ENCODE peak calls at places on chromosomes 12 and 14, in seven cellular contexts. R is K562; G is transverse colon; M is aorta; B is neuronal stem cell; Z is CD8-positive, alpha-beta T cell; T is tibial artery. O is an unnamed sample.

GRCh38 chr14:58469309-58469708 is 41.8 kb downstream of the KIAA0586 start:
- DNase-seq in M (no peak), T (no peak), G (no peak), R (no peak), B (no peak), Z (no peak), O (no peak)

GRCh38 chr14:77965919-77966435 is 166.1 kb downstream of the ADCK1 start:
- DNase-seq in B (no peak), G (no peak), M (no peak), Z (no peak), T (no peak), R (peak), O (no peak)

GRCh38 chr14:36579001-36579555 is 3.3 kb downstream of the NKX2-8 start:
- DNase-seq in Z (no peak), R (no peak), B (no peak), M (no peak), G (no peak), T (no peak), O (no peak)

GRCh38 chr14:68690106-68690960 is 102.5 kb downstream of the ZFP36L1 start:
- DNase-seq in R (no peak), G (no peak), B (no peak), M (peak), T (peak), Z (no peak), O (peak)

GRCh38 chr12:16189849-16190248 is 87.6 kb downstream of the SLC15A5 start:
- DNase-seq in T (no peak), R (peak), Z (no peak), M (no peak), B (no peak), G (no peak), O (no peak)

GRCh38 chr12:112524676-112525425 is 106.1 kb downstream of the PTPN11 start:
- DNase-seq in R (no peak), B (no peak), M (no peak), Z (no peak), G (no peak), T (no peak), O (no peak)

GRCh38 chr12:25301798-25302197 is 51.1 kb upstream of the KRAS start:
- DNase-seq in M (no peak), T (no peak), Z (no peak), G (no peak), B (no peak), R (no peak), O (no peak)

GRCh38 chr14:60862283-60862682 is 118.6 kb downstream of the TRMT5 start:
- DNase-seq in T (peak), M (no peak), R (no peak), B (no peak), Z (no peak), G (peak), O (peak)

GRCh38 chr14:73786942-73787759 is 64.5 kb upstream of the PTGR2 start:
- DNase-seq in B (no peak), Z (peak), T (peak), R (peak), M (peak), G (peak), O (peak)

GRCh38 chr12:108752387-108752786 is 21.1 kb upstream of the CORO1C start:
- DNase-seq in T (no peak), M (no peak), R (no peak), B (no peak), G (no peak), Z (no peak), O (peak)

DNA sequence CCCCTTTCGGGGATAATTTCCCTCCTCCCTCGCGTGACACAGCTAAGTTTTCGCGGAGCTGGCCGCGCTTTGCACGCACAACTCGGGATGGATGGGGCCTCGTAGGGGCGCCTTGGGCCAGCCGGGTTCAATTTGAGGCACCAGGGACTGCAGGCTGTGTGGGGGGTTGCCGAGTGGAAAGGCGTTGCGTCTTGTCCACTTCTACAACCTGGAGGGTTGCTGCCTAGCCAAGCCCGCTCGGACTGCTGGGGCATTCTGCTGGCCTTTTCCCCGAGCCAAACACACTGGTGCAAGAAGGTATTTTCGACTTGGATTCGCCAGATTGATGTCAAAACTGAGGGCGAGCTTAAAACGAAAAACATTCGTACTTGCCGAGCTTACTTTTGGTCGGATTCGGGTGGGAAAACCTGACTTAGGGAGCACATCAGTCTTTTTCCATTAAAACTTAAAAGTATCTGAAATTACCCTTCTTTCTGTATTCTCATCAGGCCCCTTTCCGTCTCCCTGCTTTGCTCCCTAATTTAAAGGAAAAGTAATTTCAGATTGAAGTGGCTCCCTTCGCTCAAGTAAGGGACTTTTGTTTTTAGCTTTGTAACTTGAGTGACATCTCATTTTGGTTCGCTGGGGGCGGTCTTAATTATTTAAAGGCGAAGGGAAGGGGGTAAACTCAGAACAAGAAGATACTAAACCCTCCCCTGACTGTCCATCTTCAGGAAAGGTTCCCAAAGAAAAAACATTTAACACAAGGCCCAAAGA is 14.3 kb downstream of the TBX3 start:
- DNase-seq in G (no peak), B (peak), M (no peak), T (no peak), Z (no peak), R (no peak), O (peak)
- H3K4me3 ChIP-seq in G (no peak), B (no peak), M (no peak), T (no peak), Z (no peak), R (no peak), O (peak)

GRCh38 chr14:37901978-37902377 is 305.7 kb upstream of the SSTR1 start:
- DNase-seq in T (peak), Z (no peak), G (no peak), M (peak), B (no peak), R (no peak), O (no peak)
- H3K27ac ChIP-seq in T (no peak), Z (no peak), G (no peak), M (no peak), B (no peak), R (no peak), O (no peak)

GRCh38 chr14:96781371-96781770 is 15.8 kb upstream of the VRK1 start:
- DNase-seq in T (no peak), M (no peak), G (no peak), B (no peak), Z (no peak), R (no peak), O (no peak)

GRCh38 chr14:96782436-96782835 is 14.7 kb upstream of the VRK1 start:
- DNase-seq in M (no peak), B (no peak), G (no peak), T (no peak), R (no peak), Z (no peak), O (no peak)

DNA sequence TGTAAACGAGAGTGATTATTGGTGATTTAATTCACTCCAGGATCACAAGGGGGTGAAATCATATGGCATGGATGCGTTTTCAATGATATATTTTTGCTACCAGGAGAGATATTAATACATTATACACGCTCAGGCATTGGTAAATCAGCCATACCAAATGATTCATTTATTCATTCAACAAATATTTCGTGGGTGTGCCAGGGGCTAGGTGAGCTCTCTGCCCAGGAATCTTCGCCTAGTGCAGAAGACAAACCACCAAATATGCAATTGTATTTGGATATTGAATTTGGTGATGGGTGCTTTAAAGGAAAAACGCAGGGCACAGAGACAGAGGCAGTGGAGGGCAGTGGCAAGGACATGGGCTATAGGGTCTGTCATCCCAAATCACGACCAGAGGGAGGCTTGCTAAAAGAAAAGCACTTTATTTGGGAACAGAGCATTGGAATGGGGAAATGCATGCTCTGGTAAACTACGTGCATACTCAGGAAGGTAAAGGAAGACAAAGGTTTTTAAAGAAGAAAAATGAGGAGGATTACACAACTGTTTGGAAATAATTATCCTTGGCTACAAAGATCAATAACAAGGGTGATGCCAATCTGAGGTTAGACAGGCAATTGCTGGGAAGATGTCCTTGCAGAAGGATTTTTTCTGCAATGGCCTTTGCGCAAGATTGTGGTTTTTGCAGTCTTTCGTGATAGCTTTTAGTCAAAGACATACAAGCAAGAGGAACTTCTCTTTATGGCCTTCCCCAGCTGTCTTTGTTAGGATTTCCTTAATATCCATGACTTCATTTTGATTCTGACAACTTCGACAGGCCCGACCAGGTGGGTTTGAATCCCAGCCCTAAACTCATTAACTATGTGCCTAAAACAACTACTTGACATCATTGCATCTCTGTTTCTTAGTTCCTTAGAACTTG is 13.6 kb upstream of the VRK1 start:
- DNase-seq in R (no peak), G (no peak), B (no peak), M (no peak), Z (no peak), T (no peak), O (no peak)
- H3K4me3 ChIP-seq in R (no peak), G (no peak), B (no peak), M (no peak), Z (no peak), T (no peak), O (no peak)

DNA sequence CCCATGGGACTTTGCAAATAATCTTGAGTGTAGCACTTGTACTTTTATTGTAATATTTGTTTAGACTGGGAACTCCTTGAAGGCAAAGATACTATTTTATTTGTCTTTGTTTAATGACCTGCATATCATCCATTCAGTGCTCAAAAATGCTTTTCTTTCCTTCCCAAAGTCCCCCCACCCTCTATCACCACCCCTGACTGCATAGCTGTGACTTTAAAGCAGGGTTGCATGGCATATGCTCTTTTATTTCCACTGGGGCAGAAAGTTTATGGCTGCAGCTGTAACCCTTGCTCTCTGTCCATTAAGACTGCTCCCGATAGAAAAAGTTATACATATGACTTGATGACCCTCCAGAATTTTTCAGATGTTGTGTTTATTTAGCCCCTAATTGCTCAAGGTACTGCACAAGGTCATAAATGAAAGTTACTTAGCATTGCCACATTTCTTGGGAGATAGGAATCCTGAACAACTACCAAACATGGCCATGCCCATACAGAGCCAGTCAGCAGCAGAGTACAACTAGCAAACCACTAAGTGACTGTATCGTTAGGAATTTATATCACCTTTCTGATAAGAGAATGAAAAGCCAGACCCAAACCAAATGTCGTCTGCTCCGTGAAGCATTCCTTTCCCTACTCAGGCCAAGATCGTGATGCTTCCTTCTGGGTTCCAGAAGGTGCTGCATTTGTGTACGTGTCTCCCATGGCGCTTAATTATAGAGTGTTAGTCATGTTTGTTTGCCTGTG is 114.3 kb downstream of the DIP2B start:
- DNase-seq in B (no peak), G (peak), T (no peak), R (no peak), M (no peak), Z (no peak), O (no peak)
- H3K27ac ChIP-seq in B (no peak), G (peak), T (no peak), R (no peak), M (no peak), Z (no peak), O (no peak)

GRCh38 chr12:111033281-111034147 is 113.1 kb upstream of the MYL2 start:
- DNase-seq in Z (no peak), T (no peak), R (no peak), B (peak), G (no peak), M (no peak), O (no peak)
- H3K4me3 ChIP-seq in Z (peak), T (peak), R (no peak), B (peak), G (no peak), M (no peak), O (no peak)

DNA sequence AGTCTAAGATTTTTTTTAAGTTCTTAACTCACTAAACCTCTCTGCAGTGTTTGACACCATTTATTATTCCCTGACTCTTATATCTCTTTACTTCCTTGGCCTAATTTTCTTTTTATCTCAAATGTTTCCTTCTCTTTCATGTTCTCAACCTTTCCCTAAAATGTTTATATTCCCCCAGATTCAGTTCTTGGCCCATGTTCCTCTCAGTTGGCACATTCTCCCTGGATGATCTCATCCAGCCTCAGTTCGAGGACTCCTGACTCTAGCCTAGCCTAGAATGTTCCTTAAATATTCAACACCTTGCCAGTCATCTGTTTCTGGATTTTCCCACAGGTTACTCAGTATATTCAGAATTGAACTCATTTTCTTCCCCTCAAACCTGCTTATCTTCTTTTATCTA is 81.3 kb downstream of the SCN8A start:
- DNase-seq in T (no peak), R (no peak), M (no peak), Z (no peak), B (no peak), G (no peak), O (no peak)
- H3K27ac ChIP-seq in T (no peak), R (no peak), M (no peak), Z (no peak), B (no peak), G (no peak), O (no peak)

GRCh38 chr12:102010265-102010994 is 51.4 kb downstream of the WASHC3 start:
- DNase-seq in B (no peak), M (no peak), T (no peak), Z (no peak), R (no peak), G (peak), O (no peak)

GRCh38 chr12:102008615-102009126 is 53.1 kb downstream of the WASHC3 start:
- DNase-seq in B (no peak), M (no peak), G (no peak), Z (no peak), R (no peak), T (no peak), O (no peak)

GRCh38 chr12:102009796-102010195 is 52.0 kb downstream of the WASHC3 start:
- DNase-seq in M (no peak), T (no peak), G (no peak), B (no peak), R (no peak), Z (no peak), O (no peak)

DNA sequence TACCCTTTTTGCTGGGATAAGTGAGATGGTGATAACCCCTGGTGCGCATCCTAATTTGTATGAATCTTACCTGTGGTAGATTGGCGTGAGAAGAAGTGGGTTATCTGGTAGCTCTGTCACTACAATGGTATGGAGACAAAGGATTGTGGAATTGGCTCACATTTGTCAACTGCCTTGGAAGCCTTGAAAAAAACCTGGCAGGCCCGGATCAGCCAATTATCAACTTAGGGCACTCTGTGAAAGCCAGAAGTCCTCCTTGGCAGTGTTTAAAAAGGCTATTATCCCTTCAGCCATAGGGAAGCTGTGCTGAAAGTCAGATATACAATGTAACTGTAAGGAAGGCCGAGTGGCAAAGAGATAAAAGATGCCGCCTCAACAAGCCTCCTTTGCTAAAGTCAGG is 56.5 kb downstream of the WASHC3 start:
- DNase-seq in Z (no peak), G (no peak), R (no peak), B (no peak), M (no peak), T (no peak), O (no peak)
- H3K4me3 ChIP-seq in Z (no peak), G (no peak), R (no peak), B (no peak), M (no peak), T (no peak), O (no peak)

O was measured in uterus.